ENCODE peak calls at places on chromosomes 1 and 21, in four cellular contexts. C is psoas muscle, U is colonic mucosa, V is natural killer cell. E is an unnamed sample.

GRCh38 chr1:16110456-16110855 is 37.0 kb upstream of the FAM131C start:
- DNase-seq in C (no peak), V (no peak), U (no peak), E (no peak)

GRCh38 chr1:58576727-58577675 is at the start of gene TACSTD2:
- DNase-seq in U (peak), C (peak), V (no peak), E (peak)

GRCh38 chr21:26881504-26882228 is 36.5 kb upstream of the ADAMTS1 start:
- DNase-seq in U (no peak), V (no peak), C (no peak), E (no peak)

GRCh38 chr1:26156285-26157038 is 2.4 kb upstream of the FAM110D start:
- DNase-seq in V (no peak), U (no peak), C (peak), E (no peak)

GRCh38 chr1:197307551-197307950 is 39.5 kb downstream of the CRB1 start:
- DNase-seq in C (no peak), U (no peak), V (no peak), E (no peak)

GRCh38 chr1:69693921-69694320 is 126.2 kb downstream of the LRRC7 start:
- DNase-seq in U (no peak), V (no peak), C (no peak), E (no peak)

GRCh38 chr1:103948526-103948925 is 198.8 kb downstream of the AMY1C start:
- DNase-seq in U (no peak), C (no peak), V (no peak), E (no peak)

GRCh38 chr1:200738348-200738732 is 353 bp upstream of the CAMSAP2 start:
- DNase-seq in C (no peak), V (no peak), U (no peak), E (no peak)

GRCh38 chr21:34992736-34993135 is 56.4 kb downstream of the RUNX1 start:
- DNase-seq in C (peak), V (no peak), U (no peak), E (no peak)

GRCh38 chr21:16047857-16048256 is 318.1 kb downstream of the USP25 start:
- DNase-seq in C (no peak), U (no peak), V (no peak), E (no peak)

GRCh38 chr1:86866665-86867064 is 47.3 kb downstream of the SELENOF start:
- DNase-seq in C (no peak), V (no peak), U (no peak), E (no peak)

DNA sequence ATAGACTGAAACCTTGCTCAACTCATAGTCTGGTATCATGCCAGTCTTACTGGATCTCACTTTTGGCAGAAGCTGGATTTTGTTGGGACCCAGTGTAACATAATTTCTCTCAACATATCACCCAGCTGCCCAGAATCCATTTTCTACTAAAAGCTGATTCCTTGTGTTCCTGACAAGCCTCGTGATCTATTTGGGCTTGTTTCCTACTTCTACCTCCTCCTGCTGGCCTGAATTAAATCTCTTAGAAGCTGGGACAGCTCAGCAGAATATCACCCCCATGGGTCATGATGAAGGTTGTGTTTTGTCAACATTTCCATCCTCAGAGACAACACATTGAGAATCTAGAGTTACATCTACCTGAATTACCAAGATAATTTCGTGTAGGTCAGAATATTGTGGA is 7.7 kb downstream of the GOLT1A start:
- DNase-seq in C (no peak), U (no peak), V (no peak), E (no peak)
- TF ChIP-seq CTCF in C (no peak), U (no peak), V (no peak), E (no peak)

DNA sequence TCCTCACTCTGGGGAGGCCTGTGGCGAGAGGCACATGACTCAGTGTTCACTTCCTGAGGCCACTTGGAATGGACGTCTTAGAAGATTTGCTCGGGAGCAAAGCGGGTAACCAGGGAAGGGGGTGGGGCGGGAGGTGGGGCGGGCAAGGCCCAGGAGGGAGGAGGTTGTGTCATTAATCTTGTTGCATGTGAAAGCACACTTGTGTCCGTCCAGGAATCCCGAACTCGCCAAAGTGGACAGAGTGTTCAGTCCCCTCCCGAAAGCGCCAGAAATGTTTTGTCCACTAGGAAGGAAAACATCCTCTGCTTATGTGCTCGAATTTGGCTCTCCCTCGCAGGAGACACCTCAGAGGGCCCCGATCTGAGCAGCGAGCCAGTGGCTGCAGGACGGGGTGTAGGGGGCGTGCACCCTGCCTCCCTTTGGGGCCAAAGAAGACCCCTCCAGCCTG is 84.2 kb downstream of the SPSB1 start:
- DNase-seq in V (no peak), U (peak), C (peak), E (no peak)
- TF ChIP-seq CTCF in V (no peak), U (no peak), C (no peak), E (no peak)

GRCh38 chr1:29197590-29197924 is 15.9 kb upstream of the SRSF4 start:
- DNase-seq in C (no peak), U (peak), V (no peak), E (no peak)
- TF ChIP-seq CTCF in C (peak), U (peak), V (no peak), E (no peak)

GRCh38 chr1:154622503-154623039 is 14.6 kb upstream of the ADAR start:
- DNase-seq in V (no peak), C (no peak), U (no peak), E (no peak)

GRCh38 chr1:154627247-154628121 is 19.5 kb upstream of the ADAR start:
- DNase-seq in C (peak), U (peak), V (peak), E (peak)

GRCh38 chr1:154623358-154623757 is 15.4 kb upstream of the ADAR start:
- DNase-seq in C (no peak), V (no peak), U (no peak), E (no peak)

GRCh38 chr1:154626456-154627246 is 18.7 kb upstream of the ADAR start:
- DNase-seq in C (no peak), U (no peak), V (no peak), E (no peak)

DNA sequence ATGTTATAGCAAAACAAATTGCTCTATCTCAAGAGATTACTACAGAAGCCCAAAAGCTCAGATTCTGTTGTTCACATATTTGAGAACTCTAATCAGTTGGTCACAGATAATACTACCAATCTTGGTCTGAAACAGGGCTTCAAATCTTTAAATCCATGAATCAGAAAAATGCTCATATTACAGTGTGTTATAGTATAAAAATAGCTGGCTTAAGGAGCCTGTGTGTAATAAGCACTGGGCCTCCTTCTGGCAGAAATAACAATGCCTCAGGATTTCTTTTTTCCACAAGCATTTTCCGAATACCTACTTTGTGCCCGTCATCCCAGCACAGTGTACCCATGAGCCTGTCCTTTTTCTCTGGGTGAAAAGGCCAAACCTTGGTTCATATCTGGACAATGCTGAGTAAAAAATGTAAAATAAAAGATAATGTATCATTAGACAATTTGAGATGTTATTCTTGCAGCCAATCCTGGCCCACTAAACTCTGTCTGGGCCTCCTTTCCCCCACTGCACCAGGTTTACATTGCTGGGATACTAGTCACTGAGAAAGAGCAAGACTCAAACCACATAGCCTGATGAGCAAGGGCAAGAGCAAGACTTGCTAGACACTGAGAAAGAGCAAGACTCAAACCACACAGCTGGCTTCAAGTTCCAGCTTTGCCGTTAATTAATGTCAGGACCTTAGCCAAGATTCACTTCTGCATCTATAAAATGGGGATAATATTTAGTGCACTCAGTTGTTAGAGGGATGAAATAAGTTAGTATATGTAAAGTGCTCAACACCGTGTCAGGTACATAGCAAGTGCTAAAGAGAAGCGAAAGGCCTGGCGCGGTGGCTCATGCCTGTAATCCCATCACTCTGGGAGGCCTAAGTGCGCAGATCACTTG is 17.0 kb upstream of the ADAR start:
- DNase-seq in V (no peak), U (no peak), C (no peak), E (no peak)
- TF ChIP-seq CTCF in V (no peak), U (no peak), C (no peak), E (no peak)

DNA sequence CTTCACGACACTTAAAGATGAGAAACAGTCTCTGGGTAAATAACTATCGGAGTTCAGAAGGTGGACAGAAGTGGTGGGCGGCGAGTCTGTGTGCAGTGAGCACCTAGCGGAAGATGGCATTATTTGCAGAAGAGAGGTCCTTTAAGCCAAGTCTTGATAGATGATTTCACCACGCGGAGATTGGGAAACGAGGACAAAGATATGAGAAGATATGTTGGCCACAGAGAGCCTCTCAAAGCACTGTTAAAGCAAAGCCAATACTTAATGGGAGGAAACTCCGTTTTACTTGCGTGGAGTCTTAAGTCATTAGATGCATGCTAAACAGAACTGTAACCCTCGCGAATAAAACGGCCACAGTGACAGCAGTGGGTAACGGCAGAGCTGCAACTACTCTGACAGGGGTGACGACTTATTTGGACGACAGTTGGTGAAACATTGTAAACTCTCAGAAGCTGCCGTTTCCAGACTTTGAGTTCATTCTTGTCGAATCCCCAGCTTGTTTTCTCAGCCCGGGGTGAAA is 576 bp upstream of the CEP350 start:
- DNase-seq in C (no peak), U (no peak), V (no peak), E (no peak)
- TF ChIP-seq CTCF in C (peak), U (peak), V (peak), E (no peak)

GRCh38 chr1:246280551-246280950 is 226.5 kb downstream of the SMYD3 start:
- DNase-seq in V (no peak), U (no peak), C (no peak), E (no peak)
- TF ChIP-seq CTCF in V (no peak), U (no peak), C (no peak), E (no peak)

GRCh38 chr1:10429868-10430215 is 391 bp upstream of the CENPS start:
- DNase-seq in U (peak), C (no peak), V (no peak), E (no peak)
- TF ChIP-seq CTCF in U (no peak), C (no peak), V (no peak), E (no peak)